ENCODE peak calls at places on chromosomes 7 and 10, in seven cellular contexts. W is heart left ventricle, B is A549, X is HepG2, K is IMR-90, P is body of pancreas, S is Peyer's patch. J is an unnamed sample. For H3K4me1, the result is how much of the 10 kb centered on the place peaks cover.

GRCh38 chr7:70417061-70417655 is 714.8 kb upstream of the GALNT17 start:
- DNase-seq in W (no peak), B (no peak), X (no peak), K (no peak), P (no peak), S (no peak), J (no peak)

GRCh38 chr10:125982256-125982948 is 86.0 kb downstream of the FANK1 start:
- DNase-seq in W (no peak), B (peak), X (peak), K (peak), P (peak), S (no peak), J (no peak)

GRCh38 chr7:103388469-103389140 is 41.2 kb downstream of the PSMC2 start:
- DNase-seq in W (no peak), B (no peak), X (peak), K (no peak), P (no peak), S (no peak), J (no peak)

GRCh38 chr10:6844251-6844650 is 264.2 kb upstream of the PRKCQ start:
- DNase-seq in W (no peak), B (no peak), X (no peak), K (no peak), P (no peak), S (no peak), J (no peak)

GRCh38 chr7:157474685-157475084 is 137.9 kb downstream of the DNAJB6 start:
- DNase-seq in W (no peak), B (peak), X (peak), K (no peak), P (peak), S (no peak), J (peak)

GRCh38 chr7:55343860-55344606 is 21.1 kb upstream of the LANCL2 start:
- DNase-seq in W (no peak), B (no peak), X (no peak), K (no peak), P (no peak), S (no peak), J (no peak)

GRCh38 chr10:123135415-123136141 is at the start of gene HMX3:
- DNase-seq in W (no peak), B (peak), X (no peak), K (peak), P (no peak), S (no peak), J (no peak)

GRCh38 chr7:27640914-27641570 is 21.6 kb downstream of the HIBADH start:
- DNase-seq in W (no peak), B (peak), X (peak), K (peak), P (peak), S (no peak), J (peak)

GRCh38 chr7:126574276-126574675 is 678.5 kb downstream of the GRM8 start:
- DNase-seq in W (no peak), B (peak), X (no peak), K (no peak), P (no peak), S (no peak), J (no peak)

GRCh38 chr7:158407581-158408331 is 179.9 kb downstream of the PTPRN2 start:
- DNase-seq in W (no peak), B (peak), X (peak), K (no peak), P (no peak), S (no peak), J (no peak)

GRCh38 chr10:46545861-46546590 is 10.4 kb downstream of the GPRIN2 start:
- DNase-seq in W (peak), B (peak), X (no peak), K (no peak), P (peak), S (peak), J (peak)

GRCh38 chr7:112985377-112985987 is 101.1 kb downstream of the GPR85 start:
- DNase-seq in W (peak), B (no peak), X (no peak), K (peak), P (no peak), S (no peak), J (no peak)

GRCh38 chr10:90968448-90969086 is 47.7 kb upstream of the ANKRD1 start:
- DNase-seq in W (no peak), B (no peak), X (no peak), K (peak), P (no peak), S (no peak), J (no peak)

GRCh38 chr7:26078437-26079362 is 73.3 kb upstream of the NFE2L3 start:
- DNase-seq in W (peak), B (peak), X (peak), K (no peak), P (peak), S (peak), J (peak)

GRCh38 chr7:111770116-111770515 is 207.8 kb upstream of the IMMP2L start:
- DNase-seq in W (no peak), B (no peak), X (no peak), K (no peak), P (no peak), S (no peak), J (no peak)

GRCh38 chr7:33062023-33062781 is at the start of gene NT5C3A:
- DNase-seq in W (peak), B (peak), X (no peak), K (no peak), P (peak), S (peak), J (peak)

GRCh38 chr10:43952760-43953159 is 304.1 kb upstream of the ZNF32 start:
- DNase-seq in W (no peak), B (no peak), X (no peak), K (no peak), P (no peak), S (no peak), J (no peak)

GRCh38 chr10:5888843-5889623 is 660 bp downstream of the ANKRD16 start:
- DNase-seq in W (peak), B (no peak), X (peak), K (no peak), P (peak), S (peak), J (peak)

GRCh38 chr7:100875356-100875751 is 451 bp downstream of the SRRT start:
- DNase-seq in W (no peak), B (no peak), X (peak), K (no peak), P (peak), S (no peak), J (no peak)

GRCh38 chr7:30907527-30908267 is 4.0 kb upstream of the AQP1 start:
- DNase-seq in W (peak), B (no peak), X (no peak), K (no peak), P (peak), S (no peak), J (no peak)

GRCh38 chr10:86401588-86402282 is 35.1 kb upstream of the GRID1 start:
- DNase-seq in W (no peak), B (peak), X (no peak), K (no peak), P (peak), S (no peak), J (no peak)

GRCh38 chr7:353746-354325 is 63.9 kb downstream of the FOXL3 start:
- DNase-seq in W (peak), B (no peak), X (no peak), K (no peak), P (no peak), S (no peak), J (no peak)

GRCh38 chr10:31961264-31961663 is 32.6 kb upstream of the ARHGAP12 start:
- DNase-seq in W (no peak), B (no peak), X (no peak), K (no peak), P (no peak), S (no peak), J (peak)

GRCh38 chr7:139099181-139099947 is 10.2 kb downstream of the ZC3HAV1 start:
- DNase-seq in W (no peak), B (no peak), X (no peak), K (peak), P (no peak), S (no peak), J (no peak)

GRCh38 chr10:11823122-11823988 is at the start of gene PROSER2:
- DNase-seq in W (peak), B (peak), X (no peak), K (peak), P (peak), S (no peak), J (peak)

GRCh38 chr10:55628260-55628701 is 732.8 kb downstream of the ZWINT start:
- DNase-seq in W (peak), B (no peak), X (no peak), K (no peak), P (no peak), S (no peak), J (peak)

GRCh38 chr10:97827778-97828291 is 21.8 kb upstream of the GOLGA7B start:
- DNase-seq in W (no peak), B (no peak), X (no peak), K (no peak), P (no peak), S (no peak), J (no peak)

GRCh38 chr10:91700273-91700672 is 67.4 kb upstream of the PPP1R3C start:
- DNase-seq in W (no peak), B (no peak), X (no peak), K (no peak), P (no peak), S (no peak), J (no peak)

GRCh38 chr10:73785721-73786511 is 510 bp downstream of the ZSWIM8 start:
- DNase-seq in W (peak), B (no peak), X (no peak), K (peak), P (peak), S (peak), J (peak)

GRCh38 chr7:7329321-7329720 is 147.0 kb downstream of the C1GALT1 start:
- DNase-seq in W (no peak), B (no peak), X (no peak), K (no peak), P (no peak), S (no peak), J (no peak)

GRCh38 chr10:112792487-112793196 is 157.4 kb upstream of the TCF7L2 start:
- DNase-seq in W (peak), B (no peak), X (no peak), K (peak), P (no peak), S (no peak), J (no peak)

GRCh38 chr7:67738958-67739357 is 742.3 kb downstream of the TYW1 start:
- DNase-seq in W (peak), B (no peak), X (no peak), K (no peak), P (peak), S (no peak), J (no peak)

GRCh38 chr7:142754681-142755575 is 5.7 kb downstream of the PRSS1 start:
- DNase-seq in W (no peak), B (no peak), X (no peak), K (no peak), P (peak), S (no peak), J (no peak)

GRCh38 chr7:131924857-131925256 is 368.4 kb upstream of the PODXL start:
- DNase-seq in W (no peak), B (no peak), X (no peak), K (no peak), P (no peak), S (no peak), J (no peak)

GRCh38 chr10:8444630-8445029 is 390.1 kb downstream of the GATA3 start:
- DNase-seq in W (no peak), B (no peak), X (no peak), K (no peak), P (no peak), S (no peak), J (no peak)
- TF ChIP-seq CTCF in W (peak), B (no peak), X (peak), K (peak), P (no peak), S (no peak), J (no peak)

DNA sequence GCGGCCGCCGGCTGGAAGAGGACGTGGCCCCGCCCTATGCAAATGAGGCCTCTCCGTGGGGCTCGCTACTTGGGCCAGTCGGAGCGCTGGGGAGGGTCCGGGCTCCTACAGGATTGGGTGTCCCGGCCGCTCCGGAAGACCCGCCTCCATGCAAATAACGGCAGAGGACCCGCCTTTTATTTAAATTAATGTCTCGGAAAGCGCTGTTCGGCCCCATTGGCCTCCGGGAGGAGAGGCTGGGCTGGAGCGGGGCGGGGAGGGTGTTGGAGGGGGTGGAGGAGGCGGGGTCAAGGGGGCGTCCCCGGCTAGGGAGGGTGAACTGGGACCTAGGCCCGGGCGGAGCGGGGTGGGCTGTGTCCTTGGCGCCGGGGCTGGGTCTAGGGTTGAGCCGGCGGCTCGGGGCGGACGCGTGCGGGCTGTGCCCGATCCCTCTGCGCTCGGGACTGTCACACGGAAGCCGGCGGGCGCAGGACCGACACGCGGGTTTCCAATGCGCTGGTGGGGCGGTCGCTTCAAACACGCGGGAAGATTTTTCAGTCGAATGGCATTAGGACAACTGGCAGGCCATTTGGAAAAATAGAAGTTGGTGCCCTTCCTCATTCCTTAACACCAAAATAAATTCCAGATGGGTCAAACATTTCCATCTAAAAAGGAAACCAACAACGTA is 344 bp upstream of the POLM start:
- DNase-seq in W (peak), B (peak), X (peak), K (peak), P (peak), S (peak), J (peak)
- TF ChIP-seq POLR2A in W (peak), B (peak), X (no peak), K (no peak), P (peak), S (peak), J (no peak)

DNA sequence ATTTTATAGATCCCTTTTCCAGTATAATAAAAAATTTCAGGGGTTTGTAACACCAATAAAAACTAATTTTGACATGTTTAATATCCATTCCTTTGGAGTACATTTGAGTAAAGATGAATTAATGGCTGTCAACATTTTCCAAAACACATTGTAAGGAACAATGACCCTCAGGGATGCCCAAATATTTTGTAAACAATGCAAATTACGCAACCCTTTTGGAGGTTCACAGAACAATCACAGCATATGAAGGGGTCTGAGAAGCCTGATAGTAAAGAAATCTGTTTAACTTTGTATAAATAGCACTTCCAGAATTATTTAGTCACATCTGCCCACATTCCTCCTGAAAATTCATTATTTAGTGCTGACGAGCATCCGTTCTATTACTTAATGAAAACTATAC is 152.8 kb upstream of the FEZF1 start:
- DNase-seq in W (no peak), B (no peak), X (no peak), K (no peak), P (no peak), S (no peak), J (no peak)
- H3K4me1 ChIP-seq in W (under half), B (under half), X (under half), K (under half), P (under half), S (under half), J (under half)

DNA sequence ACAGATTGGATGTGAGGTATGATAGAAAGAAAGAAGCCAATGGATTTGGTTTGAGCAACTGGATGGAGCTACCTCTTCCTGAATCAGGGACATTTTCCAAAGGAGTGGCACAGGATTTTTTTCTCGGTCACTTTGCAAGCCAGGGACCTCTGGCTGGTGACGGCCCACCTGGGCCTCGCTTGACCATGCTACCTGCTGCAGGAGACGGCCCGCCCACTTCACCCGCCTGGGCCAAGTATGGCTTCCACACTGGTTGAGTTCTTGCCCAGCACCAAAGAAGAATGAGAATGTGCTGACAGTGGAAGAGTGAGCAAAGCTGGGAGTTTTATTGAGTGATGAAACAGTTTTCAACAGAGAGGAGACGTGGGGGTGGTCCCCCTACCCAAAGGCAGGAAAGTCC is 24.5 kb upstream of the SH3PXD2A start:
- DNase-seq in W (no peak), B (no peak), X (no peak), K (no peak), P (no peak), S (no peak), J (no peak)
- TF ChIP-seq CTCF in W (no peak), B (no peak), X (no peak), K (no peak), P (no peak), S (no peak), J (no peak)

DNA sequence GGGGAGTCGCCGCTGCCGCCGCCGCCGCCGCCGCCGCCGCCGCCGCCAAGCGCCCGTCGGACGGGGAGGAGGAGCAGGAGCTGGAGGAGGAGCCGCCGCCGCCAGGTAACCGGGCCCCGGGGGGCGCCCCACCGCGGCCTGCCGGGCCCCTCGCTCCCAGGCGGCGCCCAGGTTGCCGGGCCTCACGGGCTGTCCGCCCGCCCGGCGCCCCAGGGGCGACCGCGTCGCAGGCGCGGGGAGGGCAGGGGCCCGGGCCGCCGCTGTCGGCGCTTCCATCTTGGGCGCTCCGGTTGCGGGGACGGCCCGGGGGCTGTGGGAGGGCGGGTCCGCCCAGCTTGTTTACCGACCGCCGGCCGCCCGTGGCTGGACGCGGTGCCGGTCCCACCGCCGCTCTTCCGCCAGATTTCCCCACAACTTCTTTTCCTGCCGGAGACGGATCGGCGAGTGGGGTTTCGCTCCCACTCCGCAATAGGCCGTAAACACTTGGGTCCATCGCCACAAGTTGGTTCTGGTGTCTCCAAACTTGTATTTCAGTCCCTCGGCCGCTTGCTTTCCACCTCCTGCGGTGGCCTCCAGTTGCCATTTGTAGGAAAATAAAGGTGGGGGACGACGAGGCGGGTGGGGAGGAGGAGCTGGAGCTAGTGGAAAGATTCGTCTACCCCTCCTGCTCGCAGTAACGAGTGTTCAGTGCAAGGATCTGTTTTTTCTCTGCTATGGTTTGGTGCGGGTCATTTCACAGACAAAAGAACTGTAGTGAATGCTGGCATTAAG is 24.6 kb upstream of the ZRANB1 start:
- DNase-seq in W (peak), B (peak), X (peak), K (peak), P (peak), S (peak), J (peak)
- TF ChIP-seq POLR2A in W (no peak), B (no peak), X (peak), K (no peak), P (peak), S (no peak), J (no peak)

DNA sequence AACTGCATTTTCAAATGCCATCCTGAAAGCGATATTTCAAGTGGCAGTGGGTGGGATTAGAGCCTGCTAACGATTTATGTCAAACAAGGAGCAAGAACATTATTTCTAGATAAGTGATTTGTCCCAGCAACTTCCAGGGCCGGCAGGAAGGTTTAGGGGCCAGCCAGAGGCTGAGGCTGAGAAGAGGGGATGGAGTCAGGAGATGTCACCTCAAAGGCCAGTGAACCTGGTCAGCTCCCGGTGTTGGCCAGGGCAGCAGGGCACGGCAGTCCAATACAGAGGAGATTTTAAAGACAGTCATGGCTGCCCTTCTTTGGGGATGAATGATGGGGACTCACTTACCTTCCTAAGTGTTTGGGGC is 105.7 kb upstream of the PPIF start:
- DNase-seq in W (no peak), B (no peak), X (no peak), K (no peak), P (no peak), S (no peak), J (no peak)
- H3K4me1 ChIP-seq in W (half or more), B (under half), X (under half), K (under half), P (under half), S (half or more), J (half or more)

DNA sequence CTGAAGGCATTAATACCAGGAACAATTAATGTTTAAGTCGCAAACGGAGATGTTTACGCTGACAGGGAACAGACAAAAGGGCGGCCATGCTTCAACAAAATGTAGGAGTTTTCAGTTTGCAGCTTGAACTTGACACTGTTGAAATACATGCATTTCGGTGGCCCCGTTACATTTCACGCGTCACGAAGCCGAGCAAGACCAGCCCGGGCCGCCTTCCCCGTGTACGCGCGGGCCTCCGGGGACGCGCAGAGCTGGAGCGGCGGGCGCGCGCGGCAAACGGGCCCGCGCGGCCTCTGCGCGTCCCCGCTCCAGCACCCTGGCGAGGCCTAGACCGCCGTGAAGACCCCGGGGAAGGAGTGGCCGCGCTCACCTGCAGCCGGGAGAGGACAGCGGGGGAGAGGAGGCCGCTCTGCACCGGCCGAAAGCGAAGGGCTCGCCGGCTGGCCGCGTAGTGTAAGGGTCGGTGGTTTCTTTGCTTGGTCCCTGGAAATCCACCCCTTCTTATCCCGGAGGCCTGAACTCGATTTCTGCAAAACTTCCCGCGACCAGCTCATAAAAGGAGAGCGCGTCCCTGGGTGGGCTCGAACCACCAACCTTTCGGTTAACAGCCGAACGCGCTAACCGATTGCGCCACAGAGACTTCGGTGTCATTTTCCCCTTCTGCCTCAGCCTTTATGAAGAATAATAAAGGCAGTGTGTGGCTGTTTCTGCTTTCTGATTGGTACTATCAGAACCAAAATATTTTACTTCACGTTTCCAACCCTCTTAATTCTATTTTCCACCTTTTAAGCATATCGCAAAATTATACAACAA is 11.3 kb upstream of the EBLN1 start:
- DNase-seq in W (peak), B (peak), X (peak), K (peak), P (peak), S (peak), J (peak)
- TF ChIP-seq CTCF in W (no peak), B (no peak), X (no peak), K (no peak), P (no peak), S (no peak), J (no peak)